ENCODE peak calls at places on chromosome 10, in eight cellular contexts. O, V, T, H, B, E, D and I are unnamed samples.

GRCh38 chr10:36469585-36469984 is 655.8 kb upstream of the ANKRD30A start:
- DNase-seq in O (peak), V (no peak), T (no peak), H (peak), B (no peak), E (no peak), D (peak), I (peak)

GRCh38 chr10:113907166-113907565 is 52.7 kb downstream of the NHLRC2 start:
- DNase-seq in O (no peak), V (no peak), T (no peak), H (no peak), B (no peak), E (no peak), D (peak), I (peak)

GRCh38 chr10:6134099-6134880 is 45.5 kb downstream of the RBM17 start:
- DNase-seq in O (no peak), V (no peak), T (no peak), H (no peak), B (no peak), E (no peak), D (no peak), I (no peak)

GRCh38 chr10:132938472-132939329 is 3.7 kb downstream of the CFAP46 start:
- DNase-seq in O (no peak), V (no peak), T (no peak), H (no peak), B (no peak), E (no peak), D (no peak), I (peak)

GRCh38 chr10:122342293-122343134 is 32.0 kb upstream of the PLEKHA1 start:
- DNase-seq in O (peak), V (no peak), T (peak), H (peak), B (peak), E (no peak), D (peak), I (peak)

GRCh38 chr10:71344916-71345557 is 26.0 kb downstream of the SLC29A3 start:
- DNase-seq in O (no peak), V (no peak), T (no peak), H (no peak), B (no peak), E (no peak), D (no peak), I (no peak)

GRCh38 chr10:55287346-55287745 is 486.3 kb upstream of the PCDH15 start:
- DNase-seq in O (no peak), V (no peak), T (no peak), H (no peak), B (no peak), E (no peak), D (no peak), I (no peak)

GRCh38 chr10:101216207-101216607 is 13.1 kb downstream of the LBX1 start:
- DNase-seq in O (no peak), V (no peak), T (no peak), H (no peak), B (no peak), E (no peak), D (no peak), I (no peak)

GRCh38 chr10:845526-845925 is 86.0 kb downstream of the LARP4B start:
- DNase-seq in O (peak), V (no peak), T (no peak), H (no peak), B (no peak), E (no peak), D (no peak), I (peak)

GRCh38 chr10:71769279-71769823 is 4.0 kb downstream of the VSIR start:
- DNase-seq in O (no peak), V (no peak), T (no peak), H (no peak), B (no peak), E (peak), D (no peak), I (peak)

GRCh38 chr10:101241840-101242707 is 12.8 kb upstream of the LBX1 start:
- DNase-seq in O (no peak), V (no peak), T (no peak), H (no peak), B (no peak), E (no peak), D (no peak), I (no peak)

GRCh38 chr10:117552156-117552620 is 9.6 kb downstream of the EMX2 start:
- DNase-seq in O (no peak), V (no peak), T (no peak), H (no peak), B (no peak), E (no peak), D (no peak), I (peak)

GRCh38 chr10:128324468-128324867 is 198.2 kb upstream of the MKI67 start:
- DNase-seq in O (no peak), V (no peak), T (no peak), H (no peak), B (no peak), E (no peak), D (no peak), I (no peak)

GRCh38 chr10:21329995-21330627 is 195.4 kb downstream of the SKIDA1 start:
- DNase-seq in O (peak), V (no peak), T (peak), H (peak), B (peak), E (no peak), D (peak), I (peak)

GRCh38 chr10:73840403-73841301 is 29.3 kb upstream of the NDST2 start:
- DNase-seq in O (no peak), V (no peak), T (no peak), H (no peak), B (no peak), E (no peak), D (no peak), I (no peak)

GRCh38 chr10:14583252-14583651 is 191.4 kb downstream of the FAM107B start:
- DNase-seq in O (no peak), V (peak), T (peak), H (no peak), B (no peak), E (no peak), D (no peak), I (no peak)

GRCh38 chr10:88212069-88212468 is 348.6 kb downstream of the PTEN start:
- DNase-seq in O (no peak), V (no peak), T (no peak), H (no peak), B (no peak), E (no peak), D (no peak), I (no peak)

GRCh38 chr10:77564781-77565589 is 72.6 kb downstream of the KCNMA1 start:
- DNase-seq in O (no peak), V (no peak), T (no peak), H (no peak), B (no peak), E (no peak), D (peak), I (no peak)

GRCh38 chr10:104642311-104643022 is 1.4 kb downstream of the SORCS3 start:
- DNase-seq in O (peak), V (no peak), T (peak), H (no peak), B (no peak), E (no peak), D (peak), I (no peak)
- H3K4me3 ChIP-seq in O (peak), V (peak), T (no peak), H (no peak), B (no peak), E (no peak), D (peak), I (no peak)

GRCh38 chr10:60963441-60964256 is 19.7 kb upstream of the RHOBTB1 start:
- DNase-seq in O (peak), V (no peak), T (no peak), H (no peak), B (no peak), E (no peak), D (peak), I (peak)
- TF ChIP-seq CTCF in O (no peak), V (no peak), T (no peak), H (no peak), B (no peak), E (no peak), D (no peak), I (no peak)

GRCh38 chr10:11050301-11051000 is 32.8 kb downstream of the CELF2 start:
- DNase-seq in O (no peak), V (no peak), T (no peak), H (no peak), B (no peak), E (no peak), D (no peak), I (no peak)

GRCh38 chr10:11046766-11047165 is 29.1 kb downstream of the CELF2 start:
- DNase-seq in O (no peak), V (no peak), T (no peak), H (no peak), B (no peak), E (no peak), D (no peak), I (no peak)

GRCh38 chr10:11049772-11050171 is 32.1 kb downstream of the CELF2 start:
- DNase-seq in O (no peak), V (no peak), T (no peak), H (no peak), B (no peak), E (no peak), D (no peak), I (no peak)

GRCh38 chr10:11048707-11049296 is 31.1 kb downstream of the CELF2 start:
- DNase-seq in O (no peak), V (no peak), T (no peak), H (no peak), B (no peak), E (no peak), D (no peak), I (no peak)

DNA sequence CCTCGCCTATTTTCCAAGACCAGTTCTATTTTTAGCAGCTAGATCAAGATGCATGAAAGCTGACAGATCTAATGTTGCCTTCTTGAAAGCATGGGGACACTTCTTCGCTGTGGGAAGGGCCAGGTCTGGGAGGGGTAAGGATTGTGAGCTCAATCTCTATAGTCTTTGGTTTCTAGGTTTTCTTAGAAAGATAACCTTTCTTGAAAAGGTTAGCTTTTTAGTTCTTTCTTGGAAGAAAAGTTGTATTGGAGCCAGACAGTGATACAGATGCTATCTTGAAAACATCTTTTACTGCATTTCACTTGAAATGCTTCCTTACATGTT is 33.3 kb downstream of the CELF2 start:
- DNase-seq in O (no peak), V (no peak), T (no peak), H (no peak), B (no peak), E (no peak), D (no peak), I (no peak)
- H3K4me3 ChIP-seq in O (no peak), V (no peak), T (no peak), H (no peak), B (no peak), E (no peak), D (no peak), I (no peak)

GRCh38 chr10:29119374-29119773 is 169.5 kb upstream of the LYZL1 start:
- DNase-seq in O (no peak), V (peak), T (peak), H (no peak), B (peak), E (no peak), D (no peak), I (no peak)
- TF ChIP-seq CTCF in O (peak), V (peak), T (no peak), H (peak), B (peak), E (no peak), D (peak), I (peak)

DNA sequence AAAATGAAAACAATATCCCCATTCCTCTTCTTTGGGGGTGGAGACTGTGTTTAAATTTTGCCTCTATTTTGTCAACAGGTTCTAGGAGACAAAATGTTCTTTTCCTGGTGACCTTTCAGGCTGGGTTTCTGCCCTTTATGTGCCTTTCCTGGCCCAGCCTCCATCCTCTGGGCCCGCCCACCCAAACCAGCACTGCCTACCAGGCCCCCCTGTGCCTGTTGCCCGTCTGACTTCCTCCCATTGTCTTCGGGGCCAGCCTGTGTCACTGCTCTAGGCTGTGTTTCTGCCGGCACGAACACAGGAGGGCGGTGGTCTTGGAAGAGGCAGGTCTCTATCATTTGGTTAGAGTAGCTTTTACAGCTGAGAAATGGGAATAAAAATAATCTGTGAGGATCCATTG is 13.9 kb downstream of the TSPAN14 start:
- DNase-seq in O (no peak), V (peak), T (peak), H (no peak), B (no peak), E (no peak), D (no peak), I (no peak)
- H3K4me3 ChIP-seq in O (no peak), V (no peak), T (no peak), H (no peak), B (no peak), E (no peak), D (no peak), I (no peak)

GRCh38 chr10:75492151-75492550 is 60.7 kb downstream of the LRMDA start:
- DNase-seq in O (peak), V (no peak), T (no peak), H (no peak), B (no peak), E (no peak), D (no peak), I (no peak)
- TF ChIP-seq CTCF in O (no peak), V (no peak), T (no peak), H (no peak), B (peak), E (no peak), D (no peak), I (no peak)

DNA sequence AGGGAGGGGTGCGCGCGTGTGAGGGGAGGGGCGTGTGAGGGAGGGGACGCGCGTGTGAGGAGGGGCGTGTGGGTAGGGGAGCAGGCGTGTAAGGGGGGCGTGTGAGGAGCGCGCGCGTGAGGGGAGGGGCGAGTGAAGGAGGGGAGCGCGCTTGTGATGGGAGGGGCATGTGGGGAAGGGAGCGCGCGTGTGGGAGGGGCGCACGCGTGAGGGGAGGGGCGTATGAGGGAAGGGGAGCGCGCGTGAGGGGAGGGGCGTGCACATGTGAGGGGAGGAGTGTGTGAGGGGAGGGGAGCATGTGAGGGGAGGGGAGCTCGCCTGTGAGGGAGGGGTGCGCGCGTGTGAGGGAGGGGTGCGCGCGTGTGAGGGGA is 19.1 kb downstream of the MXI1 start:
- DNase-seq in O (peak), V (peak), T (peak), H (peak), B (peak), E (peak), D (peak), I (peak)
- H3K4me3 ChIP-seq in O (peak), V (peak), T (peak), H (peak), B (peak), E (peak), D (no peak), I (peak)